ENCODE peak calls at places on chromosomes 12 and 14, in eight cellular contexts. T is tibial nerve, V is GM23248, L is stomach, Y is hepatocyte, S is sigmoid colon, I is heart left ventricle, G is mammary epithelial cell. X is an unnamed sample. For H3K36me3, the result is how much of the 10 kb centered on the place peaks cover.

GRCh38 chr14:98999345-98999744 is 272.7 kb downstream of the BCL11B start:
- DNase-seq in T (no peak), V (no peak), L (no peak), Y (no peak), S (no peak), I (no peak), G (no peak), X (no peak)

GRCh38 chr14:61925732-61926445 is 163.7 kb downstream of the SNAPC1 start:
- DNase-seq in T (no peak), V (peak), L (no peak), Y (no peak), S (no peak), I (no peak), G (no peak), X (no peak)

GRCh38 chr14:41642402-41643195 is 35.9 kb downstream of the LRFN5 start:
- DNase-seq in T (no peak), V (no peak), L (no peak), Y (no peak), S (no peak), I (no peak), G (no peak), X (no peak)

GRCh38 chr12:92064420-92064819 is 81.2 kb downstream of the BTG1 start:
- DNase-seq in T (no peak), V (no peak), L (no peak), Y (no peak), S (no peak), I (no peak), G (no peak), X (no peak)

GRCh38 chr14:100142073-100143040 is 17.1 kb downstream of the DEGS2 start:
- DNase-seq in T (no peak), V (no peak), L (peak), Y (peak), S (no peak), I (peak), G (no peak), X (no peak)

GRCh38 chr14:74501135-74501614 is 7.6 kb downstream of the ISCA2 start:
- DNase-seq in T (peak), V (peak), L (peak), Y (peak), S (peak), I (peak), G (peak), X (peak)

GRCh38 chr14:75514673-75515630 is 7.3 kb upstream of the BATF start:
- DNase-seq in T (no peak), V (peak), L (no peak), Y (no peak), S (no peak), I (no peak), G (peak), X (no peak)

GRCh38 chr14:31057701-31058364 is 31.7 kb upstream of the STRN3 start:
- DNase-seq in T (no peak), V (no peak), L (no peak), Y (no peak), S (no peak), I (no peak), G (no peak), X (no peak)

GRCh38 chr14:24040692-24041091 is 11.1 kb upstream of the CARMIL3 start:
- DNase-seq in T (no peak), V (no peak), L (no peak), Y (no peak), S (no peak), I (no peak), G (no peak), X (no peak)

GRCh38 chr12:124750149-124750656 is 113.5 kb downstream of the SCARB1 start:
- DNase-seq in T (no peak), V (no peak), L (no peak), Y (no peak), S (no peak), I (no peak), G (no peak), X (no peak)

GRCh38 chr12:104177663-104178501 is 37.7 kb upstream of the TXNRD1 start:
- DNase-seq in T (peak), V (peak), L (peak), Y (peak), S (peak), I (peak), G (peak), X (peak)

GRCh38 chr12:102702447-102703114 is 214.5 kb downstream of the PAH start:
- DNase-seq in T (peak), V (peak), L (peak), Y (peak), S (peak), I (peak), G (peak), X (no peak)

GRCh38 chr14:96130854-96131253 is 73.8 kb upstream of the BDKRB2 start:
- DNase-seq in T (no peak), V (peak), L (no peak), Y (no peak), S (no peak), I (no peak), G (peak), X (no peak)

GRCh38 chr14:105711841-105712460 is 185.6 kb downstream of the TMEM121 start:
- DNase-seq in T (no peak), V (no peak), L (no peak), Y (no peak), S (no peak), I (no peak), G (no peak), X (no peak)

GRCh38 chr12:77256924-77257323 is 191.6 kb upstream of the E2F7 start:
- DNase-seq in T (no peak), V (peak), L (no peak), Y (no peak), S (no peak), I (no peak), G (no peak), X (no peak)

GRCh38 chr12:9911708-9912107 is 20.5 kb downstream of the CLEC2A start:
- DNase-seq in T (no peak), V (no peak), L (no peak), Y (no peak), S (no peak), I (no peak), G (no peak), X (no peak)

GRCh38 chr14:102007916-102008418 is 43.6 kb downstream of the DYNC1H1 start:
- DNase-seq in T (no peak), V (no peak), L (no peak), Y (no peak), S (no peak), I (no peak), G (no peak), X (no peak)

GRCh38 chr12:6734506-6735082 is 10.7 kb downstream of the COPS7A start:
- DNase-seq in T (no peak), V (no peak), L (no peak), Y (no peak), S (no peak), I (no peak), G (no peak), X (no peak)

GRCh38 chr12:99600388-99600787 is 47.2 kb upstream of the GARIN6 start:
- DNase-seq in T (no peak), V (no peak), L (no peak), Y (no peak), S (no peak), I (no peak), G (no peak), X (no peak)

GRCh38 chr12:109680521-109681030 is 33.0 kb upstream of the FAM222A start:
- DNase-seq in T (no peak), V (no peak), L (peak), Y (no peak), S (no peak), I (no peak), G (no peak), X (no peak)

GRCh38 chr12:80553316-80553715 is 109.3 kb downstream of the PTPRQ start:
- DNase-seq in T (no peak), V (peak), L (no peak), Y (peak), S (no peak), I (no peak), G (peak), X (no peak)

GRCh38 chr12:115224031-115224430 is 540.1 kb upstream of the TBX3 start:
- DNase-seq in T (no peak), V (peak), L (no peak), Y (peak), S (no peak), I (no peak), G (no peak), X (no peak)

GRCh38 chr14:103121161-103121845 is 2.0 kb upstream of the TNFAIP2 start:
- DNase-seq in T (peak), V (peak), L (no peak), Y (no peak), S (peak), I (peak), G (no peak), X (peak)

GRCh38 chr12:111359231-111359913 is 9.5 kb downstream of the PHETA1 start:
- DNase-seq in T (no peak), V (peak), L (no peak), Y (no peak), S (no peak), I (no peak), G (no peak), X (no peak)

GRCh38 chr14:56087824-56088571 is 30.2 kb upstream of the PELI2 start:
- DNase-seq in T (no peak), V (no peak), L (no peak), Y (peak), S (peak), I (no peak), G (no peak), X (no peak)

GRCh38 chr12:132393245-132393795 is 63.9 kb upstream of the GALNT9 start:
- DNase-seq in T (no peak), V (peak), L (no peak), Y (peak), S (peak), I (no peak), G (no peak), X (peak)

GRCh38 chr14:67285876-67286452 is 44.7 kb downstream of the PALS1 start:
- DNase-seq in T (no peak), V (peak), L (no peak), Y (peak), S (no peak), I (no peak), G (peak), X (no peak)

DNA sequence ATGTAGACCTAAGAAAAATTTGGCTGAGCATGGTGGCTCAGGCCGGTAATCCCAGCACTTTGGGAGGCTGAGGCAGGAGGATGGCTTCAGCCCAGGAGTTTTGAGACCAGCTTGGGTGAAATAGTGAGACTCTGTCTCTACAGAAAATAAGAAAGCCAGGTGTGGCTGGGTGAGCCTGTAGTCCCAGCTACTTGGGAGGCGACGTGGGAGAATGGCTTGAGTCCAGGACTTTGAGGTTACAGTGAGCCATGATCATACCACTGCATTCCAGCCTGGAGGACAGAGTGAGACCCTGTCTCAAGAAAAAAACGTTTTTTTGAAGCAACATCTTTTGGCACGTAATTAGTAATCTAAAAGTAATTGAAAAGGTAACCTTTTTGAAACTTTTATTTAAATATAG is 70.9 kb downstream of the FERMT2 start:
- DNase-seq in T (no peak), V (peak), L (no peak), Y (no peak), S (no peak), I (no peak), G (peak), X (no peak)
- H3K36me3 ChIP-seq in T (under half), V (half or more), L (under half), Y (under half), S (under half), I (under half), G (under half), X (under half)

GRCh38 chr12:15932975-15933374 is 21.8 kb downstream of the DERA start:
- DNase-seq in T (no peak), V (no peak), L (no peak), Y (no peak), S (no peak), I (no peak), G (no peak), X (no peak)

GRCh38 chr12:15931590-15932053 is 20.5 kb downstream of the DERA start:
- DNase-seq in T (no peak), V (peak), L (no peak), Y (no peak), S (no peak), I (no peak), G (no peak), X (no peak)

GRCh38 chr12:15928870-15929571 is 17.9 kb downstream of the DERA start:
- DNase-seq in T (no peak), V (peak), L (no peak), Y (no peak), S (no peak), I (peak), G (no peak), X (no peak)

GRCh38 chr12:15924956-15925355 is 13.8 kb downstream of the DERA start:
- DNase-seq in T (no peak), V (no peak), L (no peak), Y (no peak), S (no peak), I (no peak), G (no peak), X (no peak)

GRCh38 chr12:15928345-15928744 is 17.2 kb downstream of the DERA start:
- DNase-seq in T (no peak), V (peak), L (no peak), Y (no peak), S (no peak), I (no peak), G (peak), X (no peak)
- H3K27ac ChIP-seq in T (no peak), V (peak), L (no peak), Y (no peak), S (no peak), I (no peak), G (peak), X (no peak)

DNA sequence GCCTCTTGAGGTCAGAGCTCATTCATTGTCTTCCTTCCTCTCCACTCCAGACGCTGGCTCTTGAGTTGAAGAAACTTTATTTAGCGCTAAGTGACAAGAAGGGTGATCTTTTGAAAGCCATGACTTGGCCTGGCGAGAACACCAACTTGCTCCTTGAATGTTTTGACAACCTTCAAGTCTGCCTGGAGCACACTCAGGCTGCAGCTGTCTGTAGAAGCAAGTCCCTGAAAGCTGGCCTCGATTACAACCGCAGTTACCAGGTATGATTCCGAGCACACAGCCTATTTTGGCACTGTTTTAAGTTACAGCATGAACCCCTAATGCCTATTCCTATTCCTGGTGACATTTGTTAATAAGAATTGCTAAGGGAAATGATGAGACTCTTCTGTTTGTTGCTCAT is 167.6 kb downstream of the ESR2 start:
- DNase-seq in T (no peak), V (no peak), L (no peak), Y (no peak), S (no peak), I (no peak), G (no peak), X (no peak)
- H3K36me3 ChIP-seq in T (half or more), V (under half), L (half or more), Y (under half), S (under half), I (half or more), G (under half), X (half or more)

GRCh38 chr12:65998536-65999530 is 131.7 kb downstream of the LLPH start:
- DNase-seq in T (no peak), V (no peak), L (no peak), Y (no peak), S (no peak), I (no peak), G (peak), X (no peak)

GRCh38 chr12:66002812-66003211 is 127.7 kb downstream of the LLPH start:
- DNase-seq in T (no peak), V (no peak), L (no peak), Y (no peak), S (no peak), I (no peak), G (no peak), X (no peak)

GRCh38 chr12:65998031-65998430 is 132.5 kb downstream of the LLPH start:
- DNase-seq in T (no peak), V (no peak), L (no peak), Y (no peak), S (no peak), I (no peak), G (no peak), X (no peak)

GRCh38 chr12:65999564-66000280 is 130.8 kb downstream of the LLPH start:
- DNase-seq in T (no peak), V (peak), L (no peak), Y (no peak), S (no peak), I (no peak), G (peak), X (no peak)

DNA sequence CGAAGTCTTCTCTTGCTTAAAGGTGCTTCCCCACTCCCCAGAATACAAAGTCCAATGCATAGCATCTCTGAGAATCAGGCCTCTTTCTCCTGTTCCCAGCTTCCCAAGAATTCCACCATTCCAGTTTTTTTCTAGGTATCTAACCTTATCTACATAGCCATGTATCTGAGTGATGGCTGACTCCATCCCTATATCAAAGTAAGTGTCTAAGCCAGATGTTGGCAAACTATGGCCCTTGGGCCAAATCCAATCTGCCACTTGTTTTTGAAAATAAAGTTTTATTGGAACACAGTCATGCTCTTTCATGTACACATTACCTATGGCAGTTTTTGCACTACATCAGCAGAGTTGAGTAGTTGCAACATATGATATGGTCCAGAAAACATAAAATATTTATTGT is 129.6 kb downstream of the LLPH start:
- DNase-seq in T (no peak), V (no peak), L (no peak), Y (no peak), S (no peak), I (no peak), G (no peak), X (no peak)
- H3K27ac ChIP-seq in T (no peak), V (no peak), L (no peak), Y (no peak), S (no peak), I (no peak), G (no peak), X (no peak)

GRCh38 chr12:123393747-123394146 is 9.8 kb downstream of the KMT5A start:
- DNase-seq in T (no peak), V (peak), L (no peak), Y (no peak), S (no peak), I (no peak), G (no peak), X (no peak)
- H3K36me3 ChIP-seq in T (half or more), V (half or more), L (half or more), Y (under half), S (half or more), I (half or more), G (under half), X (under half)

GRCh38 chr12:51864701-51865469 is 16.4 kb upstream of the FIGNL2 start:
- DNase-seq in T (no peak), V (no peak), L (no peak), Y (peak), S (no peak), I (no peak), G (no peak), X (no peak)

GRCh38 chr12:51863363-51863920 is 14.9 kb upstream of the FIGNL2 start:
- DNase-seq in T (no peak), V (no peak), L (no peak), Y (no peak), S (no peak), I (no peak), G (no peak), X (no peak)

GRCh38 chr12:51862947-51863346 is 14.4 kb upstream of the FIGNL2 start:
- DNase-seq in T (no peak), V (no peak), L (no peak), Y (no peak), S (no peak), I (no peak), G (no peak), X (no peak)

GRCh38 chr12:51865470-51865745 is 16.9 kb upstream of the FIGNL2 start:
- DNase-seq in T (no peak), V (no peak), L (no peak), Y (no peak), S (no peak), I (no peak), G (no peak), X (no peak)

GRCh38 chr12:51863921-51864700 is 15.6 kb upstream of the FIGNL2 start:
- DNase-seq in T (no peak), V (peak), L (no peak), Y (peak), S (no peak), I (no peak), G (no peak), X (no peak)
- H3K27ac ChIP-seq in T (peak), V (no peak), L (no peak), Y (no peak), S (no peak), I (no peak), G (no peak), X (no peak)

DNA sequence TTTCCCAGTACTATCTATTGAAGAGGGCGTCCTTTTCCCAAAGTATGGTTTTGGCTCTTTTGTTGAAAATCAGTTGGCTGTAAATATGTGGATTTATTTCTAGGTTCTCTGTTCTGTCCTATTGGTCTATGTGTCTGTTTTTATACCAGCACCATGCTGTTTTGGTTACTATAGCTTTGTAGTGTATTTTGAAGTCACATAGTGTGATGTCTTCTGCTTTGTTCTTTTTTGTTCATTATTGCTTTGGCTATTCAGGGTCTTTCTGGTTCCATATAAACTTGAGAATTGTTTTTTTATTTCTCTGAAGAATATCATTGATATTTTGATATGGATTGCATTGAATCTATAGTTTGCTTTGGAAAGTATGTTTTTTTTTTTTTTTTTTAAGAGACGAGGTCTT is 67.4 kb downstream of the ERC1 start:
- DNase-seq in T (no peak), V (no peak), L (no peak), Y (no peak), S (no peak), I (no peak), G (no peak), X (no peak)
- H3K36me3 ChIP-seq in T (under half), V (under half), L (under half), Y (under half), S (under half), I (under half), G (under half), X (under half)

GRCh38 chr14:25150401-25150800 is 100.5 kb upstream of the STXBP6 start:
- DNase-seq in T (no peak), V (peak), L (no peak), Y (no peak), S (no peak), I (no peak), G (peak), X (no peak)
- H3K27ac ChIP-seq in T (no peak), V (no peak), L (no peak), Y (no peak), S (no peak), I (no peak), G (no peak), X (no peak)

GRCh38 chr12:55969356-55969755 is 2.7 kb downstream of the CDK2 start:
- DNase-seq in T (no peak), V (no peak), L (no peak), Y (no peak), S (no peak), I (no peak), G (no peak), X (no peak)
- H3K36me3 ChIP-seq in T (under half), V (under half), L (under half), Y (under half), S (under half), I (under half), G (under half), X (under half)

X was measured in tibial artery.